ENCODE peak calls at places on chromosomes 5 and 9, in ten cellular contexts. Z is astrocyte, F is astrocyte of the spinal cord, A is activated B cell treated with CpG ODN at 0.5 μM for 24 hours, O is heart right ventricle, L is SK-N-SH, W is HFF-Myc, D is AG09319, M is tibial artery, B is left ventricle myocardium inferior. T is an unnamed sample.

GRCh38 chr9:131630206-131630831 is 85.0 kb downstream of the PRRT1B start:
- DNase-seq in Z (no peak), F (no peak), A (peak), O (no peak), L (no peak), W (no peak), D (no peak), M (no peak), B (no peak), T (no peak)

GRCh38 chr5:169001392-169001791 is 299.5 kb downstream of the SLIT3 start:
- DNase-seq in Z (no peak), F (no peak), A (no peak), O (no peak), L (no peak), W (no peak), D (no peak), M (no peak), B (no peak), T (no peak)

GRCh38 chr9:137972355-137972987 is 94.9 kb downstream of the CACNA1B start:
- DNase-seq in Z (no peak), F (no peak), A (no peak), O (no peak), L (peak), W (no peak), D (no peak), M (peak), B (no peak), T (no peak)

GRCh38 chr9:76521906-76522305 is 62.9 kb downstream of the GCNT1 start:
- DNase-seq in Z (no peak), F (no peak), A (no peak), O (no peak), L (no peak), W (no peak), D (no peak), M (no peak), B (no peak), T (no peak)

GRCh38 chr9:120066315-120066714 is 513.7 kb downstream of the CDK5RAP2 start:
- DNase-seq in Z (no peak), F (no peak), A (no peak), O (no peak), L (no peak), W (no peak), D (no peak), M (no peak), B (no peak), T (no peak)

GRCh38 chr9:124264812-124265211 is 7.1 kb downstream of the NEK6 start:
- DNase-seq in Z (peak), F (no peak), A (peak), O (no peak), L (no peak), W (no peak), D (no peak), M (no peak), B (no peak), T (peak)

GRCh38 chr9:79256691-79257213 is 315.0 kb upstream of the TLE4 start:
- DNase-seq in Z (peak), F (peak), A (no peak), O (no peak), L (no peak), W (peak), D (no peak), M (no peak), B (no peak), T (peak)

GRCh38 chr5:62569466-62569865 is 9.2 kb upstream of the LRRC70 start:
- DNase-seq in Z (peak), F (peak), A (no peak), O (no peak), L (no peak), W (no peak), D (no peak), M (no peak), B (no peak), T (no peak)

GRCh38 chr5:124746252-124746915 is at the start of gene ZNF608:
- DNase-seq in Z (peak), F (peak), A (no peak), O (peak), L (no peak), W (no peak), D (no peak), M (peak), B (no peak), T (no peak)

GRCh38 chr5:120091376-120091948 is 372.6 kb upstream of the PRR16 start:
- DNase-seq in Z (no peak), F (no peak), A (no peak), O (no peak), L (no peak), W (no peak), D (no peak), M (no peak), B (no peak), T (no peak)

GRCh38 chr5:174719211-174719610 is 5.2 kb upstream of the MSX2 start:
- DNase-seq in Z (no peak), F (no peak), A (no peak), O (no peak), L (no peak), W (no peak), D (no peak), M (no peak), B (no peak), T (no peak)

GRCh38 chr9:107710988-107711387 is 221.4 kb upstream of the KLF4 start:
- DNase-seq in Z (no peak), F (no peak), A (no peak), O (no peak), L (no peak), W (no peak), D (no peak), M (no peak), B (no peak), T (no peak)

GRCh38 chr9:134922066-134922931 is 4.6 kb upstream of the FCN1 start:
- DNase-seq in Z (no peak), F (peak), A (no peak), O (no peak), L (no peak), W (no peak), D (no peak), M (peak), B (peak), T (no peak)

GRCh38 chr5:133924221-133924920 is 44.1 kb downstream of the C5orf15 start:
- DNase-seq in Z (no peak), F (no peak), A (no peak), O (no peak), L (peak), W (no peak), D (no peak), M (no peak), B (no peak), T (no peak)

GRCh38 chr9:128192601-128193371 is 1.4 kb upstream of the CIZ1 start:
- DNase-seq in Z (peak), F (peak), A (peak), O (peak), L (peak), W (peak), D (no peak), M (peak), B (peak), T (peak)
- TF ChIP-seq CTCF in Z (no peak), F (peak), A (no peak), O (peak), L (peak), W (no peak), D (no peak), M (no peak), B (no peak), T (peak)

GRCh38 chr5:61357745-61358144 is 25.7 kb downstream of the ZSWIM6 start:
- DNase-seq in Z (no peak), F (no peak), A (no peak), O (no peak), L (no peak), W (no peak), D (no peak), M (no peak), B (no peak), T (no peak)
- TF ChIP-seq CTCF in Z (peak), F (peak), A (no peak), O (peak), L (peak), W (peak), D (no peak), M (no peak), B (peak), T (peak)

DNA sequence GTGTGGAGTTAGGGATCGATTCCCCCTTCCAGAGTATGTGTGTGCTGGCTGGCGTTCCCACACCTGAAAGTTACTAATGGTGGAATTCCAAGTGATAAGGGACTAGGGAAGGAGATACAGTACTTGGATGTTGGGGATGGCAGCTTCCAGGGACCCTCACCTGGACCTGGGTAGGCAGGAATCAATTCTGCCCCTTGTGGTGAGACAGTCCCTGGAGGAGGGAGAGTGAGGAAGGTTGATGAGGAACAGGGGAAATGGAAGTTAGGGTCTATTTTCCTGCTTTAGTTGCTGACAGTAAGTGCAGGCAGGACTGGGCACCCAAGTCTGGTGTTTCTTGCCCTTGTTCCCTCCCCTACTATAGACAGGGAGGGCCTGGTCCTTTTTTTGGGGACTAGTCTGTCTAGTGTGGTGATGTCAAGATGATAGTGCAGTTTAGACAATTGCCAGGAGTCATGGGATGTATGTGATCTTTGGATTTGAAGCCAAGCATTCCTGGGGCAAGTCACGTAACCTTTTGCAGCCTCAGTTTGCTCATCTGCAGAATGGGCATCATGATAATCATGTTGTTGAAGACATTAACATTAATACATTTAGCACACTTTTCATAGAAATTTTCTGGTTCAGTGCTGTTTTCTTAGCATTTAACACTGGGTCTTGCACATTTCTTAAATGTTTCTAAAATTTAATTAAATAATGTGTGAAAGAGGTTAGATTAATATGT is 51.7 kb downstream of the DAB2IP start:
- DNase-seq in Z (no peak), F (no peak), A (no peak), O (no peak), L (no peak), W (no peak), D (no peak), M (no peak), B (no peak), T (no peak)
- TF ChIP-seq CTCF in Z (no peak), F (peak), A (no peak), O (peak), L (peak), W (peak), D (peak), M (no peak), B (peak), T (peak)

DNA sequence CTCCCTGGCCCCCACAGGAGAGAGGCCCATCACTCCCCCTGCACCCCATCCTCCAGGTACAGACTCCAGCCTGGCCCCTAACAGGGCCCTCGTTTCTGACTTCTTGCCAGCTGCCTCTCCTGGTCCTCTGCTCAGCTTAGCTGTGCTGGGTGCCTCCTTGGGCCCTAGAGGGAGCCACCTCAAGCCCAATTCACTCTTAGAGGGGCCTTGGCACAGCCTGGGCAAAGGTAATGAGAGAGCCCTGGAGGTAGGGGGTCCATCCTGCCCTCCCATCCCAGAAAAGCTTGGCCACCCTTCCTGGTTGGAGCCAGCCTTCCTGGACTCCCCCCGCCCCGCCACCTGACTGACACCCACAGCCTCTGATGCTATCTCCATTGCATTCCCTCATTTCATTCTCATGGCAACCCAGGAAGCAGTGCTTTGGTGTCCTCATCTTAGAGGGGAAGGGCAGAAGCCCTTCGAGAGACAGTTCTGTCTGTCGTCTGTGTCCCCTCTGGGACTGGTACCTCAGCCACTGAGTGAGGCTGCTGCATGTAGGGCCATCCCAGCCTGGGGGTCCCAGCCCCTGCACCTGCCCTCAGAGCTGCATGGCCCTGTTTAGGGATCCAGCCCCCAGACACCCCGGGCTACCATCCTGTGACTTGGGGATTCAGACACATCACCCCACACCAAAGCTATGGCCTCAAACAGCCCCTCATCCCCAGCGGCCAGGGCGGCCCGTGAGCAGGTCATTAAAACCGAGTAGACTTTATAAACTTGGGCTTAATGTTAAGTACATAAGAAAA is 95.5 kb downstream of the BARX1 start:
- DNase-seq in Z (no peak), F (no peak), A (no peak), O (no peak), L (peak), W (no peak), D (no peak), M (no peak), B (no peak), T (no peak)
- TF ChIP-seq CTCF in Z (no peak), F (no peak), A (no peak), O (no peak), L (no peak), W (peak), D (no peak), M (no peak), B (no peak), T (no peak)

DNA sequence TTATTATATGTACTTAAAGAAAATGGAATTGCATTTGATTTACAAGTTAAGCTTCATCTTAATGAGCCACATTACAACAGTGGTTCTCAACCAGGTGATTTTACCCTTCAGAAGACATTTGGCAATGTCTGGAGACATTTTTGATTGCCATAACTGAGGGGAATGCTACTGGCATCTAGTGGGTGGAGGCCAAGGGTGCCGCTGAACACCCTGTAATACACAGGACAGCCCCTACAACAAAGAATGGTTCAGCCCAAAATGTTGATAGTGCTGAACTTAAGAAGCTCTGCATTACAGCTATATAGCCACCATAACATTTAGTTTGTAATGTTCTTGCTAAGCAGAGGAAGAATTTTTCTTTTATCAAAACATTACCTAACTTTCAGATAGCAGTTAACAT is 103.1 kb downstream of the PAM start:
- DNase-seq in Z (no peak), F (no peak), A (no peak), O (no peak), L (no peak), W (no peak), D (no peak), M (no peak), B (no peak), T (no peak)
- TF ChIP-seq CTCF in Z (no peak), F (no peak), A (no peak), O (no peak), L (no peak), W (no peak), D (no peak), M (no peak), B (no peak), T (no peak)